ENCODE peak calls at places on chromosomes 13 and 19, in nine cellular contexts. L is skeletal muscle cell; A is GM23248; F is lower lobe of right lung; B is HTR-8/SVneo; Y is activated CD8-positive, alpha-beta memory T cell treated with anti-CD3 and anti-CD28 coated beads for 48 hours; M is T-helper 22 cell; P is posterior cingulate gyrus; T is NCI-H774. R is an unnamed sample.

GRCh38 chr13:44578064-44578394 is 1.9 kb upstream of the TSC22D1 start:
- DNase-seq in L (no peak), A (peak; percentile 70), F (no peak), B (no peak), Y (no peak), M (no peak), P (no peak), T (peak; percentile 29), R (no peak)

GRCh38 chr13:83265279-83265678 is 617.0 kb downstream of the SLITRK1 start:
- DNase-seq in L (no peak), A (no peak), F (no peak), B (no peak), Y (no peak), M (no peak), P (no peak), T (no peak), R (no peak)

GRCh38 chr13:61029064-61029463 is 386.6 kb downstream of the PCDH20 start:
- DNase-seq in L (no peak), A (no peak), F (no peak), B (no peak), Y (no peak), M (no peak), P (no peak), T (no peak), R (no peak)

GRCh38 chr13:110065780-110066179 is 241.2 kb downstream of the COL4A1 start:
- DNase-seq in L (no peak), A (no peak), F (no peak), B (no peak), Y (no peak), M (no peak), P (no peak), T (no peak), R (no peak)

GRCh38 chr13:41004875-41005693 is 14.0 kb downstream of the ELF1 start:
- DNase-seq in L (no peak), A (no peak), F (no peak), B (no peak), Y (no peak), M (no peak), P (no peak), T (no peak), R (no peak)

GRCh38 chr13:75197803-75198202 is 284.2 kb downstream of the TBC1D4 start:
- DNase-seq in L (no peak), A (no peak), F (no peak), B (no peak), Y (no peak), M (no peak), P (no peak), T (no peak), R (no peak)

GRCh38 chr19:13599681-13600080 is 93.4 kb upstream of the CACNA1A start:
- DNase-seq in L (no peak), A (no peak), F (no peak), B (no peak), Y (no peak), M (no peak), P (no peak), T (no peak), R (no peak)

GRCh38 chr19:17332677-17333581 is 1.7 kb downstream of the ANO8 start:
- DNase-seq in L (no peak), A (peak; percentile 62), F (no peak), B (peak; percentile 48), Y (no peak), M (no peak), P (no peak), T (peak; percentile 16), R (peak; percentile 43)

GRCh38 chr13:82560889-82561288 is 1321.4 kb downstream of the SLITRK1 start:
- DNase-seq in L (no peak), A (no peak), F (no peak), B (no peak), Y (no peak), M (no peak), P (no peak), T (no peak), R (no peak)

GRCh38 chr19:29491995-29492577 is 33.7 kb upstream of the VSTM2B start:
- DNase-seq in L (no peak), A (no peak), F (no peak), B (no peak), Y (no peak), M (no peak), P (no peak), T (no peak), R (no peak)

GRCh38 chr13:106471957-106472543 is 63.4 kb downstream of the EFNB2 start:
- DNase-seq in L (peak; percentile 65), A (peak; percentile 94), F (no peak), B (peak; percentile 67), Y (no peak), M (no peak), P (no peak), T (no peak), R (peak; percentile 92)

GRCh38 chr13:74056829-74057564 is 77.2 kb downstream of the KLF12 start:
- DNase-seq in L (no peak), A (no peak), F (no peak), B (no peak), Y (no peak), M (no peak), P (no peak), T (no peak), R (no peak)

GRCh38 chr19:16801599-16801998 is 27.6 kb upstream of the SIN3B start:
- DNase-seq in L (peak; percentile 8), A (peak; percentile 70), F (no peak), B (peak; percentile 72), Y (no peak), M (no peak), P (no peak), T (no peak), R (peak; percentile 16)

GRCh38 chr19:10333758-10334339 is 520 bp upstream of the RAVER1 start:
- DNase-seq in L (no peak), A (peak; percentile 48), F (no peak), B (no peak), Y (no peak), M (no peak), P (no peak), T (no peak), R (peak; percentile 38)

GRCh38 chr19:28940751-28941500 is 272.0 kb downstream of the UQCRFS1 start:
- DNase-seq in L (peak; percentile 82), A (peak; percentile 90), F (no peak), B (no peak), Y (no peak), M (no peak), P (no peak), T (no peak), R (no peak)

GRCh38 chr13:106503730-106504129 is 31.7 kb downstream of the EFNB2 start:
- DNase-seq in L (no peak), A (no peak), F (no peak), B (no peak), Y (no peak), M (no peak), P (no peak), T (no peak), R (no peak)

GRCh38 chr13:113630296-113630695 is 27.7 kb downstream of the ATP4B start:
- DNase-seq in L (no peak), A (no peak), F (peak; percentile 26), B (no peak), Y (no peak), M (no peak), P (no peak), T (peak; percentile 27), R (no peak)

GRCh38 chr19:1000095-1000494 is at the start of gene GRIN3B:
- DNase-seq in L (no peak), A (peak; percentile 77), F (peak; percentile 76), B (peak; percentile 82), Y (peak; percentile 50), M (peak; percentile 26), P (no peak), T (no peak), R (peak; percentile 75)

GRCh38 chr19:38361633-38362075 is 12.7 kb upstream of the PSMD8 start:
- DNase-seq in L (no peak), A (peak; percentile 87), F (peak; percentile 87), B (peak; percentile 93), Y (peak; percentile 52), M (peak; percentile 63), P (peak; percentile 49), T (peak; percentile 58), R (peak; percentile 88)

GRCh38 chr13:40682449-40683240 is 16.2 kb upstream of the FOXO1 start:
- DNase-seq in L (no peak), A (peak; percentile 73), F (no peak), B (no peak), Y (no peak), M (no peak), P (no peak), T (no peak), R (peak; percentile 39)

GRCh38 chr13:47175172-47175806 is 278.4 kb upstream of the HTR2A start:
- DNase-seq in L (peak; percentile 85), A (peak; percentile 87), F (no peak), B (no peak), Y (no peak), M (no peak), P (no peak), T (no peak), R (peak; percentile 36)

GRCh38 chr13:50393641-50394040 is 378.4 kb downstream of the KCNRG start:
- DNase-seq in L (peak; percentile 59), A (no peak), F (no peak), B (no peak), Y (no peak), M (no peak), P (peak; percentile 38), T (no peak), R (peak; percentile 46)

GRCh38 chr13:31485183-31485582 is 254.1 kb upstream of the RXFP2 start:
- DNase-seq in L (no peak), A (peak; percentile 66), F (no peak), B (no peak), Y (no peak), M (no peak), P (no peak), T (peak; percentile 12), R (no peak)

GRCh38 chr13:68234278-68234677 is 1004.1 kb upstream of the PCDH9 start:
- DNase-seq in L (peak; percentile 10), A (no peak), F (no peak), B (no peak), Y (no peak), M (no peak), P (no peak), T (no peak), R (peak; percentile 9)

GRCh38 chr13:96491103-96491502 is 401.2 kb downstream of the HS6ST3 start:
- DNase-seq in L (no peak), A (no peak), F (no peak), B (no peak), Y (no peak), M (no peak), P (no peak), T (no peak), R (no peak)

GRCh38 chr13:20702945-20703784 is at the start of gene IL17D:
- DNase-seq in L (no peak), A (peak; percentile 50), F (peak; percentile 55), B (no peak), Y (no peak), M (no peak), P (peak; percentile 60), T (no peak), R (peak; percentile 60)

GRCh38 chr19:43780706-43781525 is at the start of gene KCNN4:
- DNase-seq in L (no peak), A (peak; percentile 85), F (no peak), B (no peak), Y (peak; percentile 44), M (peak; percentile 46), P (no peak), T (no peak), R (peak; percentile 71)

GRCh38 chr19:9914315-9915207 is 21.8 kb downstream of the OLFM2 start:
- DNase-seq in L (peak; percentile 30), A (peak; percentile 97), F (peak; percentile 76), B (peak; percentile 83), Y (peak; percentile 58), M (peak; percentile 58), P (peak; percentile 54), T (peak; percentile 35), R (peak; percentile 96)

GRCh38 chr19:15293751-15294505 is 38.4 kb downstream of the BRD4 start:
- DNase-seq in L (no peak), A (peak; percentile 63), F (no peak), B (no peak), Y (no peak), M (no peak), P (no peak), T (no peak), R (no peak)

GRCh38 chr13:112072531-112073244 is 5.7 kb downstream of the SOX1 start:
- DNase-seq in L (no peak), A (no peak), F (no peak), B (no peak), Y (no peak), M (no peak), P (no peak), T (peak; percentile 97), R (peak; percentile 68)

GRCh38 chr13:29255567-29255966 is 339.9 kb downstream of the SLC7A1 start:
- DNase-seq in L (no peak), A (no peak), F (no peak), B (no peak), Y (no peak), M (no peak), P (no peak), T (no peak), R (no peak)